ENCODE peak calls at places on chromosome 17, in eight cellular contexts. Z, K, C, V, G, W, H and D are unnamed samples.

GRCh38 chr17:81854974-81855774 is 5.2 kb downstream of the P4HB start:
- DNase-seq in Z (no peak), K (no peak), C (no peak), V (no peak), G (no peak), W (no peak), H (no peak), D (peak; percentile 28)

GRCh38 chr17:3558603-3559269 is 1.1 kb upstream of the TRPV3 start:
- DNase-seq in Z (peak; percentile 75), K (peak; percentile 23), C (no peak), V (no peak), G (peak; percentile 69), W (no peak), H (peak; percentile 86), D (peak; percentile 7)

GRCh38 chr17:6696906-6697305 is 16.3 kb downstream of the SLC13A5 start:
- DNase-seq in Z (no peak), K (no peak), C (no peak), V (no peak), G (no peak), W (no peak), H (no peak), D (no peak)

GRCh38 chr17:17181666-17182600 is 24.2 kb downstream of the PLD6 start:
- DNase-seq in Z (no peak), K (no peak), C (no peak), V (no peak), G (no peak), W (no peak), H (no peak), D (no peak)

GRCh38 chr17:50331085-50331791 is 14.7 kb upstream of the XYLT2 start:
- DNase-seq in Z (no peak), K (no peak), C (no peak), V (no peak), G (no peak), W (peak; percentile 81), H (no peak), D (peak; percentile 97)

GRCh38 chr17:34314279-34314678 is 5.0 kb upstream of the CCL8 start:
- DNase-seq in Z (no peak), K (no peak), C (no peak), V (no peak), G (peak; percentile 67), W (peak; percentile 56), H (no peak), D (no peak)

GRCh38 chr17:57281887-57282653 is 25.7 kb downstream of the MSI2 start:
- DNase-seq in Z (no peak), K (no peak), C (peak; percentile 30), V (no peak), G (no peak), W (no peak), H (no peak), D (no peak)

GRCh38 chr17:74532115-74532514 is 840 bp upstream of the CD300LB start:
- DNase-seq in Z (no peak), K (no peak), C (no peak), V (peak; percentile 4), G (no peak), W (no peak), H (no peak), D (no peak)

GRCh38 chr17:32206816-32207215 is 58.8 kb upstream of the RHBDL3 start:
- DNase-seq in Z (no peak), K (no peak), C (no peak), V (no peak), G (peak; percentile 89), W (no peak), H (no peak), D (peak; percentile 57)

GRCh38 chr17:7007143-7007542 is 5.3 kb upstream of the RNASEK start:
- DNase-seq in Z (no peak), K (no peak), C (no peak), V (no peak), G (no peak), W (no peak), H (no peak), D (no peak)

GRCh38 chr17:8939496-8940334 is 25.8 kb downstream of the PIK3R5 start:
- DNase-seq in Z (no peak), K (no peak), C (no peak), V (no peak), G (no peak), W (no peak), H (peak; percentile 76), D (no peak)

GRCh38 chr17:78794399-78794798 is 12.3 kb upstream of the CYTH1 start:
- DNase-seq in Z (no peak), K (no peak), C (no peak), V (no peak), G (no peak), W (no peak), H (no peak), D (no peak)

GRCh38 chr17:68290268-68290954 is 516 bp downstream of the SLC16A6 start:
- DNase-seq in Z (no peak), K (peak; percentile 68), C (peak; percentile 30), V (no peak), G (no peak), W (no peak), H (no peak), D (no peak)

GRCh38 chr17:19494961-19495806 is 38.5 kb upstream of the SLC47A1 start:
- DNase-seq in Z (no peak), K (no peak), C (no peak), V (no peak), G (no peak), W (no peak), H (no peak), D (no peak)

GRCh38 chr17:41424111-41424635 is at the start of gene KRT37:
- DNase-seq in Z (no peak), K (no peak), C (no peak), V (no peak), G (no peak), W (no peak), H (no peak), D (no peak)